ENCODE peak calls at places on chromosomes 5 and 9, in nine cellular contexts. U, P, D, Y, F, X, C, G and O are unnamed samples.
A peak's percentile ranks its signal among the peaks of the same experiment; 100 is the strongest.

GRCh38 chr5:119426059-119426458 is 26.2 kb upstream of the HSD17B4 start:
- DNase-seq in U (no peak), D (no peak), X (no peak), Y (no peak), G (no peak), F (no peak), C (no peak), P (no peak), O (no peak)

GRCh38 chr9:110622368-110622767 is 42.8 kb upstream of the SVEP1 start:
- DNase-seq in U (no peak), G (no peak), X (no peak), P (no peak), C (no peak), F (no peak), Y (no peak), D (no peak), O (no peak)

GRCh38 chr5:59007460-59008063 is 424.7 kb downstream of the RAB3C start:
- DNase-seq in X (no peak), F (no peak), U (no peak), D (no peak), C (no peak), P (peak; percentile 50), G (no peak), Y (no peak), O (peak; percentile 16)

GRCh38 chr9:112887377-112887776 is 3.3 kb downstream of the SLC46A2 start:
- DNase-seq in C (no peak), X (no peak), G (peak; percentile 67), Y (no peak), F (no peak), P (no peak), D (no peak), U (no peak), O (peak; percentile 20)

GRCh38 chr9:110427497-110428104 is 89.9 kb upstream of the TXNDC8 start:
- DNase-seq in U (no peak), F (no peak), Y (no peak), P (peak; percentile 52), X (no peak), D (peak; percentile 18), C (no peak), G (peak; percentile 64), O (peak; percentile 29)

GRCh38 chr5:163705983-163706771 is 200.8 kb downstream of the MAT2B start:
- DNase-seq in Y (no peak), C (no peak), D (no peak), P (peak; percentile 20), X (no peak), F (no peak), G (no peak), U (no peak), O (no peak)

GRCh38 chr9:125633116-125633743 is 73.8 kb downstream of the MAPKAP1 start:
- DNase-seq in C (no peak), U (no peak), X (no peak), F (no peak), D (no peak), P (peak; percentile 17), Y (no peak), G (no peak), O (no peak)

GRCh38 chr5:159899067-159900049 is 16.9 kb upstream of the ADRA1B start:
- DNase-seq in X (no peak), C (no peak), Y (no peak), P (peak; percentile 51), F (no peak), G (no peak), U (no peak), D (no peak), O (no peak)

DNA sequence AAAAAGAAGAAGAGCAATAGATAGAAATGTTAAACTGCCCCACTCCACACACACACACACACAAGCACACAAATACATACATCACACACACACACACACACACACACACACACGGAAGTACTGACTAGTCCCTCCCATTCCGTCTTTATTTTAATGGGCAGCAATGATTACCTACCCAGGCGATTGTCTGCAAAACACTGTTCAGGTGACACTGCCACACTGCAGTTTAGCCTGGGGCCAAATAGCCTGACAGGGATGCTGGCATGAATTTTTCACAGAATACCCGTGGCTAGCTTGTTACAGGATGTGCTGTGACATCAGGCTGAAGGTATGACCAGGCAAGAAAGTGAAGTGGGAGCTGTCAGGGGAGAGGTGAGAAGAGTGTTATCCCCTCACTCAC is 86.9 kb downstream of the FRMD3 start:
- DNase-seq in F (no peak), P (no peak), D (no peak), C (no peak), Y (no peak), X (no peak), G (no peak), U (no peak), O (no peak)
- H3K27ac ChIP-seq in F (no peak overlapping the region), P (no peak overlapping the region), D (no peak overlapping the region), C (no peak overlapping the region), Y (no peak overlapping the region), X (no peak overlapping the region), G (no peak overlapping the region), U (no peak overlapping the region), O (no peak overlapping the region)

GRCh38 chr9:79012561-79012960 is 559.2 kb upstream of the TLE4 start:
- DNase-seq in Y (no peak), G (no peak), X (no peak), C (no peak), D (no peak), F (no peak), U (no peak), P (peak; percentile 22), O (no peak)

GRCh38 chr9:79013715-79014610 is 557.8 kb upstream of the TLE4 start:
- DNase-seq in Y (no peak), F (no peak), C (no peak), G (no peak), D (no peak), X (no peak), U (no peak), P (peak; percentile 9), O (no peak)

GRCh38 chr9:79007701-79008483 is 563.9 kb upstream of the TLE4 start:
- DNase-seq in D (no peak), U (no peak), X (no peak), Y (no peak), P (no peak), F (no peak), G (no peak), C (no peak), O (no peak)

GRCh38 chr9:79008916-79009315 is 562.8 kb upstream of the TLE4 start:
- DNase-seq in D (no peak), F (no peak), U (no peak), C (no peak), X (no peak), G (no peak), Y (no peak), P (no peak), O (no peak)

DNA sequence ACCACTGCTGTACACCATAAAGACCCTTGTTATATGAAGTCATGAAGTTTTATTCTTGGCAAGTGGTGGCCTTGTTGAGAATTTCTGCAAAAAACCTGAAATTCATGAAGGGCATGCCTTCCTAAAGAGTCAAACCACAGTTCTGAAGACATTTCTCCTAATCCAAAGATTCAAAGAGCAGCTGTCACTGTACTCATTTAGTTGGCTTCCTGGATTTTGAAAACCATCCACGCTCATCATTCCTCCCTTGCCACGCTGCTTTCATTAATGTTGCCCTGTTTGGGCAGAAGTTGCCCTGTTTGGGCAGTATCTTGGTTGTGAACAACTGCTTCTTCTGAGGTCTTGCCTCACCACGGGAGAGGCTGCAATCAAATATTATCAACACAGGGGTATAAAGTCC is 560.3 kb upstream of the TLE4 start:
- DNase-seq in U (no peak), G (no peak), F (no peak), P (no peak), D (no peak), X (no peak), Y (no peak), C (no peak), O (no peak)
- H3K27ac ChIP-seq in U (no peak overlapping the region), G (no peak overlapping the region), F (no peak overlapping the region), P (no peak overlapping the region), D (no peak overlapping the region), X (no peak overlapping the region), Y (no peak overlapping the region), C (no peak overlapping the region), O (no peak overlapping the region)

GRCh38 chr9:114856942-114857315 is 51.1 kb upstream of the TNFSF15 start:
- DNase-seq in F (no peak), U (no peak), X (no peak), D (no peak), G (no peak), Y (no peak), P (no peak), C (no peak), O (no peak)

GRCh38 chr9:114861273-114861672 is 55.4 kb upstream of the TNFSF15 start:
- DNase-seq in C (no peak), U (no peak), X (no peak), P (no peak), Y (no peak), D (no peak), F (no peak), G (no peak), O (no peak)

GRCh38 chr9:114860187-114860586 is 54.3 kb upstream of the TNFSF15 start:
- DNase-seq in F (no peak), X (no peak), D (no peak), C (no peak), U (no peak), P (no peak), G (no peak), Y (no peak), O (no peak)

GRCh38 chr9:114864471-114864870 is 58.6 kb upstream of the TNFSF15 start:
- DNase-seq in P (no peak), X (no peak), U (no peak), F (no peak), G (no peak), Y (no peak), D (no peak), C (no peak), O (no peak)

GRCh38 chr9:114861922-114862605 is 56.2 kb upstream of the TNFSF15 start:
- DNase-seq in Y (no peak), C (no peak), P (no peak), X (no peak), G (no peak), U (no peak), D (no peak), F (no peak), O (no peak)
- H3K27ac ChIP-seq in Y (no peak overlapping the region), C (no peak overlapping the region), P (no peak overlapping the region), X (no peak overlapping the region), G (no peak overlapping the region), U (no peak overlapping the region), D (no peak overlapping the region), F (no peak overlapping the region), O (no peak overlapping the region)

GRCh38 chr9:127500862-127501261 is 49.6 kb downstream of the LRSAM1 start:
- DNase-seq in C (no peak), Y (no peak), D (no peak), U (no peak), F (no peak), P (no peak), G (no peak), X (no peak), O (no peak)

GRCh38 chr9:127501821-127502343 is 50.6 kb downstream of the LRSAM1 start:
- DNase-seq in X (peak; percentile 15), F (no peak), G (no peak), C (no peak), U (no peak), P (no peak), D (no peak), Y (no peak), O (no peak)

GRCh38 chr9:127498298-127498697 is 47.0 kb downstream of the LRSAM1 start:
- DNase-seq in F (no peak), D (no peak), Y (no peak), X (no peak), U (no peak), C (no peak), P (no peak), G (no peak), O (no peak)

GRCh38 chr9:127502706-127503378 is 51.5 kb downstream of the LRSAM1 start:
- DNase-seq in U (no peak), X (no peak), D (no peak), Y (no peak), P (no peak), F (no peak), C (no peak), G (no peak), O (no peak)

DNA sequence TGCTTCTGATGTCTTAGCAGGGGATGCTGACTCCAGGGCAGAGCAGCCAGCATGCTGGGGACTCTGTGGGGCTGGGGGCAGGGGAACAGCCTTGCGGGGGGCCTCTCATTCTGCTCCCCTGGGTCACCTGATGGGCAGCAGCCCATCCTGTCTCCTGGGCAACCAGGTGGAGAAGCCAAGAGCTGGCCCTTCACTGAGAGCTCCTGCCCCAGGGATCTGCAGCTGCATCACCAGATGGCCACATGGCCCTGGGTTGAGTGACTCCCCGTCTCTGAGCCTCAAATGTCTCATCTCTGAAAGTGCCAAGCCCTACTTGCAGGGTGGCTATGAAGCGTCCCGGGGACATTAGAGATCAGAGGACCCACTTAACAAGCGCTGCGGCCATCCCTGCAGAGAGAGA is 49.1 kb downstream of the LRSAM1 start:
- DNase-seq in U (no peak), P (no peak), G (no peak), X (no peak), F (no peak), Y (no peak), D (no peak), C (no peak), O (no peak)
- H3K27ac ChIP-seq in U (no peak overlapping the region), P (no peak overlapping the region), G (no peak overlapping the region), X (no peak overlapping the region), F (no peak overlapping the region), Y (no peak overlapping the region), D (no peak overlapping the region), C (no peak overlapping the region), O (no peak overlapping the region)